ENCODE peak calls at places on chromosomes 7 and 10, in nine cellular contexts. N is fibroblast of villous mesenchyme; I is NCI-H1105; H is NCI-H345; L is GM13976; X is T-helper 2 cell; B is HEK293T; W is activated naive CD8-positive, alpha-beta T cell treated with anti-CD3 and anti-CD28 coated beads for 36 hours; C is COLO829. D is an unnamed sample.

GRCh38 chr10:98492763-98493162 is 46.0 kb upstream of the HPS1 start:
- DNase-seq in X (no peak), I (no peak), W (no peak), N (no peak), L (no peak), C (no peak), B (no peak), H (no peak), D (no peak)

GRCh38 chr7:27204851-27205322 is 5.0 kb upstream of the HOXA13 start:
- DNase-seq in X (no peak), I (no peak), N (peak; percentile 60), B (no peak), C (no peak), W (no peak), L (no peak), H (peak; percentile 17), D (no peak)

GRCh38 chr10:12180221-12180974 is 15.3 kb downstream of the NUDT5 start:
- DNase-seq in B (no peak), L (no peak), I (no peak), X (no peak), H (no peak), W (no peak), N (no peak), C (no peak), D (no peak)

GRCh38 chr7:901388-902154 is 25.2 kb downstream of the GET4 start:
- DNase-seq in X (peak; percentile 45), H (peak; percentile 81), I (no peak), C (peak; percentile 100), L (peak; percentile 91), W (peak; percentile 59), B (peak; percentile 100), N (peak; percentile 94), D (peak; percentile 61)

GRCh38 chr10:69088801-69089501 is 1.0 kb downstream of the SRGN start:
- DNase-seq in X (no peak), L (peak; percentile 48), W (peak; percentile 10), N (peak; percentile 34), B (no peak), I (no peak), H (no peak), C (no peak), D (no peak)

GRCh38 chr10:102399217-102400021 is 3.9 kb downstream of the NFKB2 start:
- DNase-seq in B (peak; percentile 93), C (peak; percentile 75), N (peak; percentile 85), X (peak; percentile 83), L (peak; percentile 91), W (peak; percentile 92), I (peak; percentile 62), H (peak; percentile 81), D (peak; percentile 61)

GRCh38 chr10:96860631-96861277 is 28.7 kb downstream of the LCOR start:
- DNase-seq in L (no peak), X (no peak), B (no peak), N (no peak), I (no peak), H (no peak), C (no peak), W (no peak), D (no peak)

GRCh38 chr7:93178213-93178612 is 30.0 kb upstream of the SAMD9L start:
- DNase-seq in H (peak; percentile 27), W (no peak), X (no peak), N (no peak), L (no peak), C (peak; percentile 70), I (peak; percentile 2), B (no peak), D (no peak)

GRCh38 chr7:92709912-92710311 is 119.7 kb upstream of the FAM133B start:
- DNase-seq in B (no peak), L (no peak), H (no peak), X (no peak), I (no peak), W (no peak), C (no peak), N (no peak), D (no peak)

GRCh38 chr7:151503902-151504714 is 15.6 kb downstream of the RHEB start:
- DNase-seq in C (no peak), B (no peak), H (no peak), L (no peak), W (no peak), I (no peak), N (peak; percentile 95), X (no peak), D (no peak)

GRCh38 chr7:33636359-33636758 is 269.0 kb upstream of the BMPER start:
- DNase-seq in L (no peak), H (no peak), I (no peak), N (no peak), W (no peak), B (no peak), X (no peak), C (no peak), D (no peak)

GRCh38 chr7:112877671-112878460 is 87.7 kb upstream of the TMEM168 start:
- DNase-seq in C (no peak), X (no peak), B (no peak), L (no peak), H (no peak), W (no peak), I (no peak), N (no peak), D (no peak)

GRCh38 chr10:51878695-51879094 is 179.3 kb upstream of the CSTF2T start:
- DNase-seq in B (no peak), W (no peak), H (no peak), X (no peak), C (no peak), I (no peak), N (no peak), L (no peak), D (no peak)

GRCh38 chr7:106568680-106569499 is 92.1 kb downstream of the CCDC71L start:
- DNase-seq in X (no peak), N (peak; percentile 92), L (no peak), W (peak; percentile 6), B (peak; percentile 25), H (peak; percentile 31), I (peak; percentile 66), C (peak; percentile 84), D (no peak)

GRCh38 chr7:31982962-31983361 is 87.2 kb downstream of the PDE1C start:
- DNase-seq in X (no peak), H (no peak), I (no peak), N (no peak), C (no peak), L (no peak), W (no peak), B (no peak), D (no peak)

GRCh38 chr10:117421985-117422384 is 46.7 kb upstream of the PDZD8 start:
- DNase-seq in H (no peak), N (no peak), X (no peak), W (no peak), L (no peak), C (no peak), I (no peak), B (no peak), D (no peak)

GRCh38 chr7:5396542-5396941 is 27.1 kb downstream of the TNRC18 start:
- DNase-seq in X (peak; percentile 54), W (peak; percentile 64), H (no peak), N (peak; percentile 64), L (peak; percentile 85), C (peak; percentile 55), B (no peak), I (no peak), D (no peak)

GRCh38 chr7:4383584-4383983 is 298.5 kb upstream of the FOXK1 start:
- DNase-seq in H (no peak), N (no peak), C (no peak), B (no peak), W (no peak), L (no peak), X (no peak), I (no peak), D (no peak)

GRCh38 chr7:18356195-18356645 is 139.3 kb upstream of the HDAC9 start:
- DNase-seq in X (no peak), W (no peak), B (peak; percentile 36), I (no peak), C (peak; percentile 76), L (peak; percentile 34), H (peak; percentile 30), N (peak; percentile 54), D (no peak)

GRCh38 chr7:157515342-157516041 is 178.7 kb downstream of the DNAJB6 start:
- DNase-seq in N (no peak), L (no peak), C (no peak), I (no peak), H (no peak), W (no peak), B (no peak), X (no peak), D (no peak)

GRCh38 chr10:121889212-121889611 is 38.6 kb downstream of the ATE1 start:
- DNase-seq in W (no peak), H (no peak), C (no peak), X (no peak), N (no peak), I (no peak), B (no peak), L (no peak), D (no peak)

GRCh38 chr10:132257271-132257670 is 50.5 kb downstream of the STK32C start:
- DNase-seq in B (no peak), C (peak; percentile 31), L (peak; percentile 64), X (no peak), W (peak; percentile 20), H (no peak), N (no peak), I (no peak), D (no peak)

GRCh38 chr10:49408437-49409306 is 12.8 kb upstream of the DRGX start:
- DNase-seq in C (no peak), B (no peak), N (no peak), X (no peak), W (no peak), H (peak; percentile 34), L (no peak), I (no peak), D (no peak)

GRCh38 chr10:30155401-30155800 is 96.0 kb upstream of the JCAD start:
- DNase-seq in B (no peak), W (no peak), H (no peak), X (no peak), C (no peak), I (no peak), L (no peak), N (no peak), D (no peak)

GRCh38 chr7:112887976-112888375 is 97.8 kb upstream of the TMEM168 start:
- DNase-seq in W (no peak), H (no peak), X (no peak), B (no peak), C (no peak), L (no peak), N (no peak), I (no peak), D (no peak)

GRCh38 chr10:113226404-113226803 is 276.4 kb downstream of the TCF7L2 start:
- DNase-seq in W (peak; percentile 43), H (no peak), X (no peak), L (no peak), B (no peak), I (no peak), C (no peak), N (no peak), D (no peak)

GRCh38 chr10:52486840-52487611 is 172.9 kb downstream of the DKK1 start:
- DNase-seq in L (no peak), W (no peak), H (no peak), I (no peak), B (no peak), X (no peak), C (peak; percentile 41), N (peak; percentile 75), D (no peak)

GRCh38 chr10:5861269-5862031 is 28.2 kb downstream of the ANKRD16 start:
- DNase-seq in I (no peak), H (no peak), B (no peak), N (peak; percentile 87), X (no peak), L (no peak), C (peak; percentile 89), W (no peak), D (no peak)